ENCODE peak calls at places on chromosomes 13 and 19, in four cellular contexts. Q is K562, U is HepG2, P is GM12878. D is an unnamed sample.

GRCh38 chr19:48853483-48853882 is 14.9 kb downstream of the PLEKHA4 start:
- DNase-seq in Q (no peak), U (no peak), P (no peak), D (no peak)

GRCh38 chr19:45518469-45518826 is 11.2 kb downstream of the VASP start:
- DNase-seq in Q (no peak), U (no peak), P (no peak), D (no peak)

GRCh38 chr19:15330801-15331418 is 1.4 kb downstream of the BRD4 start:
- DNase-seq in Q (no peak), U (no peak), P (no peak), D (no peak)

GRCh38 chr13:90880790-90881189 is 466.7 kb upstream of the MIR17HG start:
- DNase-seq in Q (no peak), U (no peak), P (no peak), D (no peak)

GRCh38 chr19:45322744-45323281 is at the start of gene CKM:
- DNase-seq in Q (no peak), U (no peak), P (no peak), D (no peak)

GRCh38 chr13:35198821-35199220 is 256.8 kb downstream of the NBEA start:
- DNase-seq in Q (no peak), U (no peak), P (no peak), D (no peak)

GRCh38 chr19:35171730-35172129 is 17.2 kb downstream of the FXYD5 start:
- DNase-seq in Q (no peak), U (no peak), P (no peak), D (no peak)

GRCh38 chr19:55542292-55542855 is 3.0 kb downstream of the SBK3 start:
- DNase-seq in Q (no peak), U (no peak), P (no peak), D (no peak)

GRCh38 chr19:16342002-16342715 is 17.5 kb downstream of the KLF2 start:
- DNase-seq in Q (no peak), U (no peak), P (peak), D (no peak)

GRCh38 chr19:18677156-18677555 is 6.3 kb upstream of the CRTC1 start:
- DNase-seq in Q (no peak), U (no peak), P (no peak), D (no peak)

GRCh38 chr19:8884416-8884815 is 52.2 kb downstream of the MBD3L1 start:
- DNase-seq in Q (no peak), U (no peak), P (no peak), D (no peak)

GRCh38 chr19:47497073-47497766 is 13.2 kb upstream of the KPTN start:
- DNase-seq in Q (peak), U (no peak), P (no peak), D (no peak)

GRCh38 chr13:113914333-113915011 is 50.6 kb upstream of the GAS6 start:
- DNase-seq in Q (no peak), U (no peak), P (no peak), D (no peak)

GRCh38 chr19:39937094-39937493 is 2.7 kb upstream of the FCGBP start:
- DNase-seq in Q (no peak), U (no peak), P (peak), D (no peak)

GRCh38 chr19:57096640-57097361 is 23.0 kb upstream of the USP29 start:
- DNase-seq in Q (no peak), U (peak), P (no peak), D (no peak)

GRCh38 chr13:53001444-53001843 is 27.2 kb upstream of the OLFM4 start:
- DNase-seq in Q (no peak), U (no peak), P (no peak), D (no peak)

GRCh38 chr13:110442946-110443632 is 118.4 kb downstream of the RAB20 start:
- DNase-seq in Q (no peak), U (no peak), P (no peak), D (no peak)

GRCh38 chr13:97976551-97977375 is 23.3 kb downstream of the IPO5 start:
- DNase-seq in Q (peak), U (no peak), P (no peak), D (peak)

GRCh38 chr13:92362717-92363116 is 863.9 kb upstream of the GPC6 start:
- DNase-seq in Q (no peak), U (no peak), P (no peak), D (no peak)

GRCh38 chr13:36674337-36675212 is 755 bp downstream of the SERTM1 start:
- DNase-seq in Q (no peak), U (no peak), P (no peak), D (peak)

GRCh38 chr13:99371956-99372355 is 64.8 kb upstream of the GPR183 start:
- DNase-seq in Q (no peak), U (no peak), P (no peak), D (no peak)

GRCh38 chr13:114124921-114125320 is 7.5 kb downstream of the RASA3 start:
- DNase-seq in Q (no peak), U (no peak), P (no peak), D (no peak)

GRCh38 chr19:35478794-35479193 is 11.5 kb downstream of the KRTDAP start:
- DNase-seq in Q (no peak), U (no peak), P (no peak), D (no peak)

GRCh38 chr13:37492741-37493514 is 105.6 kb downstream of the POSTN start:
- DNase-seq in Q (no peak), U (no peak), P (no peak), D (no peak)

GRCh38 chr13:102870677-102871415 is 25.0 kb downstream of the ERCC5 start:
- DNase-seq in Q (peak), U (peak), P (no peak), D (peak)

GRCh38 chr13:113022391-113023216 is 53.6 kb downstream of the MCF2L start:
- DNase-seq in Q (no peak), U (peak), P (no peak), D (peak)

GRCh38 chr13:75550159-75550567 is 572 bp downstream of the UCHL3 start:
- DNase-seq in Q (peak), U (peak), P (no peak), D (no peak)

GRCh38 chr13:33817513-33817842 is 471 bp upstream of the RFC3 start:
- DNase-seq in Q (no peak), U (no peak), P (no peak), D (no peak)

GRCh38 chr19:50780753-50781480 is 9.3 kb upstream of the ACP4 start:
- DNase-seq in Q (no peak), U (no peak), P (no peak), D (no peak)

GRCh38 chr13:39910833-39911232 is 255.4 kb downstream of the COG6 start:
- DNase-seq in Q (no peak), U (no peak), P (no peak), D (no peak)

GRCh38 chr19:16027528-16027927 is 48.8 kb upstream of the TPM4 start:
- DNase-seq in Q (no peak), U (no peak), P (no peak), D (no peak)

GRCh38 chr13:47033216-47033615 is 136.4 kb upstream of the HTR2A start:
- DNase-seq in Q (no peak), U (no peak), P (no peak), D (no peak)

GRCh38 chr13:33728271-33729037 is 89.5 kb upstream of the RFC3 start:
- DNase-seq in Q (no peak), U (no peak), P (peak), D (no peak)

DNA sequence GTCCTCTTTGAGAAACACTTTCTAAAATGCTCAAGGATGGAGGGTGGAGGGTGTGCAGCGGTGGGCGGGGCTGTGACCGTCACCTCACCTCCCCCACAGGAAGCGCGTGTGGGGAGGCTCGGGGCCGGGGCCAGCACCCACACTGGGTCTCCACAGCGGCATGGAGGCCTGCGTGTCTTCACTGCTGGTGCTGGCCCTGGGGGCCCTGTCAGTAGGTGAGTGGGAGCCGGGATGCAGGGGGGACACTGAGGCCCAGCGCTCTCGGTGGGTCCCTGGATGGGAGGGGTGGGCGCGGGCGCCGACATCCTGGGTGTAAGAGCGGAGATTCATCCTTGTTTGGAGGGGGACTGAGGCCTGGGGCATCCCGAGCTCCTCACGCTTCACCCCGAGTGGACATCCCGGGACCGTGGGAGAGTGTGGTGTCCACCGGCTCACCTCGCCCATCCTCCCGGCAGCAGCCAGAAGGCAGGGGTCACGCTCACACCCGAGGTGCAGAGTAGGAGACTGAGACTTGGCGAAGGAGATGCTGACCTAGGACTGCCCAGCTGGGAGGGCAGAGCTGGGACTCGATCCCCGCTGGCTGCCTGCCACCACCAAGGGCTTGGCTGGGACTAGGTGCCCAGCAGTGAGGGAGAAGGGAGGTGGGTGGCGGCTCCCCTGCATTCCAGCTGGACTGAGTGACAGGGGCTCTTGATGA is at the start of gene GZMM:
- DNase-seq in Q (peak), U (no peak), P (no peak), D (no peak)
- TF ChIP-seq ESRRA in Q (no peak), U (no peak), P (no peak), D (no peak)

GRCh38 chr13:50358715-50359367 is 343.6 kb downstream of the KCNRG start:
- DNase-seq in Q (no peak), U (no peak), P (no peak), D (no peak)

GRCh38 chr13:50357586-50358118 is 342.4 kb downstream of the KCNRG start:
- DNase-seq in Q (peak), U (no peak), P (no peak), D (no peak)

GRCh38 chr13:50355797-50356196 is 340.6 kb downstream of the KCNRG start:
- DNase-seq in Q (no peak), U (no peak), P (peak), D (no peak)

GRCh38 chr13:50358221-50358620 is 343.0 kb downstream of the KCNRG start:
- DNase-seq in Q (no peak), U (no peak), P (no peak), D (no peak)

DNA sequence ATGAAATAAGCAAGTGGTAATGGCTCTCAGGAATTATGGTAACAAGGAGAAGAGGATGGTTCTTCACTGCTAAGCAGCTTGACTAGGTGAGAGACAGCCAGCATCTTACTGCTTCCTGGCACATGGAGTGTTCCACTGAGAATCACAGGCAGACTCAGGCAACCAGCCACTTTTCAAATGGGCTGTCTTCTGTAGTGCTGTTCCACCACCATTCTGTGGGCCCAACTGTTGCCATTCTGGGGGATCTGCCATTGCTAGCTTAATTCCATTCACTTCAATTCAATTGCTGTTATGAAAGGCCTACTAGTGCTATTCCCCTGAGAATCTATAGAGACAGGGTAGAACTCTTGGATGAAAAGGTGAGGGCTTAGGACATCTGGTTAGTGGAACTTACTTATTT is 341.9 kb downstream of the KCNRG start:
- DNase-seq in Q (no peak), U (no peak), P (no peak), D (no peak)
- TF ChIP-seq MAX in Q (no peak), U (no peak), P (no peak), D (no peak)

GRCh38 chr13:30413842-30414241 is 8.5 kb upstream of the UBE2L5 start:
- DNase-seq in Q (no peak), U (no peak), P (no peak), D (no peak)
- TF ChIP-seq CREM in Q (no peak), U (no peak), P (no peak), D (no peak)

GRCh38 chr19:6697291-6697690 is 23.2 kb downstream of the C3 start:
- DNase-seq in Q (no peak), U (no peak), P (no peak), D (no peak)
- TF ChIP-seq ESRRA in Q (no peak), U (no peak), P (no peak), D (no peak)

DNA sequence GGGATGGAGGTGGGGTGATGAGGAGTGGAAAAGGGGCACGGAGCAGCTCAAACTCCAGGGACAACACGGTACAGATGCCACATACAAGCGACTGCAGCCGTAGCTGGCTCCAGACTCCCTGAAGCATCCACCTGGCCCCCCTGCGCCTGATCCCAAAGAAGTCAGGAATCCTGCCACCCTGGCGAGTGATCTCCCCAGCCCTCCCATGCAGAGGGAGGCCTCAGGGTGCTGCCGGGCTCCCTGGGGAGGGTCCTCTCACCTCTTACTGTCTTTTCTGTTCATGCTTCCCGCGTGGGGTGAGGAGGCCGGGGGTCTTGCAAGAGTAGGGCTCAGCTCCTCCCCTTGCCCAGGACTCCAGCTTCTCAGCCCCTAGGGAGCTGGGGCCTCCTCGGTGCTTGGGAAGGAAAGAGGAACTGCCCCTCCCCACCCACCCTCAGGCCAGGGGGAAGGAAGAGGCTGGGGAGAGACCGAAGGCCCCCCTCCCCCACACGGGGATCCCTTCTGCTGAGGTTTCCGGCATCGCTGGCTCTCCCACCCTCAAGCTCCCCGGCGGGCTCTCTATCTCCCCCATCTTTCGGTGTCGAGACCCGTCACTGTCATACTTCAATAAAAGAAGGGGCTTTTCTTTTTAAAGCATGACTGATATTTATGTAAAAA is at the start of gene RASGRP4:
- DNase-seq in Q (peak), U (no peak), P (no peak), D (peak)
- TF ChIP-seq MAX in Q (no peak), U (no peak), P (no peak), D (no peak)

DNA sequence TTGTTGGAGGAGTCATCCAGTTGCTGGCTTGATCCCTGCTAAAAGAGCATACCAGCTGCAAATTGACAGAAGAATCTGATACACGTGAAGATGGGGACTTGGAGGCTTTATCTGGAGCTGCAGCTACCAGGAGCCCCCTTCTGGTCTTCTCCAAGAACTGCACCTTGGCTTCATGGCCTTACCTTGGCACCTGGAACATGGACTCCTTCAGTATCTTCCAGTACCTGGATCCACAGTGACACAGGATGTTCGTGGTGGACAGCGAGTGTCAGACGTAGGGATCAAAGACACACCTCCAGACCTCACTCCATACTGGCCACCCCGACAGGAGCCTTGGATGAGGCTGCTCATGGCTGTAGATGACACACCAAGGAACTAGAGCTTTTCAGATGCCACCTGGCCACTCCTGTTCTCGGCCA is 9.9 kb upstream of the ACSBG2 start:
- DNase-seq in Q (peak), U (peak), P (peak), D (peak)
- TF ChIP-seq CREM in Q (no peak), U (no peak), P (no peak), D (no peak)

GRCh38 chr13:88627071-88627470 is 955.9 kb downstream of the SLITRK5 start:
- DNase-seq in Q (no peak), U (no peak), P (no peak), D (no peak)
- TF ChIP-seq ESRRA in Q (no peak), U (no peak), P (no peak), D (no peak)

GRCh38 chr19:29622191-29623070 is 16.3 kb downstream of the POP4 start:
- DNase-seq in Q (no peak), U (no peak), P (no peak), D (no peak)

GRCh38 chr19:29624489-29625210 is 18.6 kb downstream of the POP4 start:
- DNase-seq in Q (no peak), U (no peak), P (no peak), D (no peak)

GRCh38 chr19:29626386-29626785 is 20.3 kb downstream of the POP4 start:
- DNase-seq in Q (no peak), U (no peak), P (no peak), D (no peak)

GRCh38 chr19:29625316-29625715 is 19.2 kb downstream of the POP4 start:
- DNase-seq in Q (no peak), U (no peak), P (no peak), D (no peak)

DNA sequence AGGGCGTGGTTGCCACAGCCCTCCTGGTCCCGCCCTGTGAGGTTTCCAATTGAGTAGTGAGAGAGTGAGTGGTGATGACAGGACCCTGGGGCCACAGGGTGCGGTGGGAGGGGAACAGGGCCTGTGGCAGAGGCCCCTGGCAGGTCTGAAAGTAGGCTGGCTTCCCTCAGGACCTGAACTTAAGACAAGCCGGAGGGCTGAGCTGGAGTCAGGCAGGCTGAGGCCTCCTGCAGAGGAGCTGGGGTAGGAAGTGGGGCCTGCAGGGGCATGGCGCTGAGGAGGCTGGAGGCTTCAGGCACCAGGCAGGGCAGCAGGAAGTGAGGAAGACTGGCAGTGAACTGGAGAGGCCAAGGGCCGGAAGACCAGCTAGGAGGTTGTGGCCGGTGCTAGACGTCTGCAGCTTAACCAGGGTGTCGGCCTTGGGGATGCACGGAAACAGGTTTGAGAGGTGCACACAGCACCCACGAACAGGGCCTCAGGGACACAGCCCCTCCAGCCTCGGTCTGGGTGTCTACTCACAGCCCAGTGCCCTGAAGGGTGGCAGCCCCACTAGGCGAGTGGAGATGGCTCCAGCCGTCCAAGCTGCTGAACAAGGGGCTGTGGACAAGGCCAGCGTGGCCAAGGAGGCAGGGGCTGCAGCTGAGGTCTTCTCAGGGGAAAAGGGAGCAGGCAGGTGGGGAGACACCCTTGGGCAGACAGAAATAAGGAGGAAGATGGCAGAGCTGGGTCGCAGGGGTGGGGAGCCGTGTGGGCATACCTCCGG is 17.8 kb downstream of the POP4 start:
- DNase-seq in Q (peak), U (no peak), P (no peak), D (no peak)
- TF ChIP-seq MAX in Q (no peak), U (no peak), P (no peak), D (no peak)

D was measured in WTC11.